ENCODE peak calls at places on chromosomes 5 and 9, in ten cellular contexts. E, B, F, N, X, Q, U, M, I and D are unnamed samples.

GRCh38 chr5:1052641-1053390 is 44.2 kb downstream of the NKD2 start:
- DNase-seq in N (no peak), X (no peak), B (no peak), E (peak; percentile 62), I (no peak), M (no peak), U (no peak), F (no peak), Q (peak; percentile 13), D (no peak)

GRCh38 chr5:119345861-119346260 is 10.0 kb upstream of the TNFAIP8 start:
- DNase-seq in E (no peak), I (no peak), U (no peak), Q (no peak), M (no peak), X (no peak), F (no peak), B (no peak), N (no peak), D (no peak)

GRCh38 chr9:21549890-21550289 is 67.8 kb upstream of the IFNE start:
- DNase-seq in E (no peak), I (no peak), M (no peak), N (no peak), X (no peak), B (no peak), Q (no peak), U (no peak), F (no peak), D (no peak)

GRCh38 chr5:1855075-1855474 is 27.6 kb downstream of the IRX4 start:
- DNase-seq in I (no peak), F (no peak), B (no peak), Q (no peak), U (no peak), M (no peak), X (no peak), N (no peak), E (no peak), D (no peak)

GRCh38 chr9:38357350-38358114 is 35.0 kb upstream of the ALDH1B1 start:
- DNase-seq in U (no peak), Q (no peak), X (no peak), I (no peak), B (peak; percentile 44), N (no peak), F (no peak), E (no peak), M (no peak), D (peak; percentile 35)

GRCh38 chr5:10248378-10249260 is 1.1 kb downstream of the ATPSCKMT start:
- DNase-seq in F (no peak), X (peak; percentile 16), Q (no peak), N (no peak), U (no peak), E (peak; percentile 54), B (no peak), M (no peak), I (no peak), D (no peak)

GRCh38 chr9:100099722-100100042 is 639 bp downstream of the INVS start:
- DNase-seq in U (no peak), I (no peak), X (no peak), Q (peak; percentile 56), B (no peak), F (no peak), M (no peak), N (no peak), E (no peak), D (peak; percentile 74)

GRCh38 chr5:14869286-14870164 is 2.1 kb downstream of the ANKH start:
- DNase-seq in Q (no peak), N (no peak), I (no peak), F (no peak), U (no peak), X (peak; percentile 75), M (no peak), E (no peak), B (no peak), D (no peak)

GRCh38 chr5:113125371-113125770 is 148.8 kb downstream of the DCP2 start:
- DNase-seq in M (no peak), F (no peak), B (no peak), X (no peak), N (no peak), I (no peak), Q (no peak), E (no peak), U (no peak), D (no peak)

GRCh38 chr5:151740336-151740942 is 18.0 kb downstream of the ATOX1 start:
- DNase-seq in I (no peak), B (peak; percentile 69), E (peak; percentile 73), M (peak; percentile 34), Q (peak; percentile 88), F (peak; percentile 93), U (peak; percentile 6), N (peak; percentile 93), X (peak; percentile 66), D (peak; percentile 88)

GRCh38 chr9:121650220-121651013 is 1.0 kb upstream of the DAB2IP start:
- DNase-seq in F (no peak), Q (peak; percentile 82), I (no peak), X (no peak), E (peak; percentile 67), M (peak; percentile 86), B (no peak), U (no peak), N (peak; percentile 69), D (no peak)

GRCh38 chr5:1386274-1386717 is 41.4 kb upstream of the CLPTM1L start:
- DNase-seq in F (no peak), Q (peak; percentile 19), E (peak; percentile 71), U (peak; percentile 56), X (peak; percentile 89), I (peak; percentile 25), M (peak; percentile 55), N (peak; percentile 55), B (no peak), D (no peak)

GRCh38 chr9:113774968-113775367 is 101.1 kb upstream of the ZNF618 start:
- DNase-seq in N (no peak), F (no peak), U (no peak), X (no peak), M (no peak), B (no peak), E (no peak), Q (no peak), I (no peak), D (no peak)

GRCh38 chr9:88835038-88835466 is 156.2 kb upstream of the S1PR3 start:
- DNase-seq in I (no peak), Q (peak; percentile 78), B (no peak), X (peak; percentile 93), M (no peak), F (no peak), N (peak; percentile 60), E (no peak), U (no peak), D (no peak)

GRCh38 chr9:114908104-114908621 is 22.2 kb downstream of the TNFSF8 start:
- DNase-seq in N (peak; percentile 62), M (peak; percentile 35), I (no peak), F (peak; percentile 56), X (peak; percentile 77), E (no peak), U (no peak), B (no peak), Q (peak; percentile 84), D (no peak)

GRCh38 chr5:80181618-80182211 is 74.1 kb downstream of the SERINC5 start:
- DNase-seq in M (peak; percentile 91), N (peak; percentile 80), X (peak; percentile 91), F (no peak), I (no peak), E (no peak), B (no peak), Q (peak; percentile 8), U (peak; percentile 28), D (no peak)

GRCh38 chr5:78757269-78758053 is 108.9 kb upstream of the LHFPL2 start:
- DNase-seq in U (no peak), Q (peak; percentile 67), F (peak; percentile 68), B (peak; percentile 66), M (no peak), I (no peak), E (no peak), N (peak; percentile 33), X (no peak), D (no peak)

GRCh38 chr9:122444366-122444765 is 33.4 kb downstream of the OR1J1 start:
- DNase-seq in N (no peak), F (peak; percentile 56), E (peak; percentile 49), U (no peak), B (no peak), Q (no peak), M (no peak), I (no peak), X (no peak), D (no peak)

GRCh38 chr9:96126321-96126881 is 175.6 kb downstream of the HSD17B3 start:
- DNase-seq in M (no peak), E (no peak), X (no peak), Q (no peak), I (no peak), F (no peak), U (no peak), B (no peak), N (no peak), D (no peak)

GRCh38 chr5:132397224-132397623 is 27.7 kb downstream of the SLC22A5 start:
- DNase-seq in B (no peak), M (no peak), I (no peak), N (no peak), Q (no peak), X (no peak), E (no peak), U (no peak), F (no peak), D (peak; percentile 43)

GRCh38 chr5:154442801-154443200 is 3.0 kb upstream of the SAP30L start:
- DNase-seq in B (no peak), I (no peak), U (no peak), Q (no peak), M (no peak), N (no peak), E (no peak), X (no peak), F (no peak), D (no peak)

GRCh38 chr9:130138791-130139190 is 33.4 kb upstream of the NCS1 start:
- DNase-seq in Q (peak; percentile 97), M (peak; percentile 84), U (no peak), E (peak; percentile 59), N (peak; percentile 94), X (no peak), B (peak; percentile 73), I (no peak), F (peak; percentile 81), D (no peak)

GRCh38 chr5:42518595-42519067 is 95.4 kb downstream of the GHR start:
- DNase-seq in X (no peak), U (no peak), N (no peak), I (no peak), F (peak; percentile 12), M (no peak), Q (no peak), B (peak; percentile 61), E (no peak), D (no peak)

GRCh38 chr9:13378171-13378570 is 98.7 kb upstream of the MPDZ start:
- DNase-seq in X (no peak), N (peak; percentile 78), U (no peak), I (no peak), E (no peak), F (peak; percentile 25), Q (peak; percentile 15), M (no peak), B (no peak), D (no peak)

GRCh38 chr5:173454381-173454763 is 126.2 kb upstream of the STC2 start:
- DNase-seq in F (peak; percentile 30), B (no peak), E (no peak), N (no peak), U (no peak), Q (peak; percentile 69), M (no peak), I (no peak), X (peak; percentile 56), D (no peak)

GRCh38 chr5:93359296-93359957 is 221.6 kb downstream of the NR2F1-AS1 start:
- DNase-seq in M (no peak), E (no peak), Q (peak; percentile 79), U (no peak), B (no peak), F (no peak), I (no peak), N (peak; percentile 51), X (no peak), D (no peak)

GRCh38 chr5:149798466-149798865 is 68.4 kb downstream of the PPARGC1B start:
- DNase-seq in N (no peak), B (no peak), M (no peak), Q (no peak), F (no peak), E (no peak), I (no peak), X (no peak), U (no peak), D (no peak)